ENCODE peak calls at places on chromosomes 3 and 15, in six cellular contexts. E is brain microvascular endothelial cell; S is lower lobe of right lung; J is CD8-positive, alpha-beta T cell; R is ovary; B is mesenchymal stem cell. Z is an unnamed sample.

GRCh38 chr3:102024270-102024904 is 175.1 kb downstream of the NFKBIZ start:
- DNase-seq in E (no peak), S (no peak), J (no peak), R (no peak), B (no peak), Z (no peak)

GRCh38 chr3:190301591-190301990 is 20.7 kb downstream of the CLDN1 start:
- DNase-seq in E (no peak), S (no peak), J (no peak), R (no peak), B (no peak), Z (no peak)

GRCh38 chr15:86863226-86863915 is 783.7 kb downstream of the AGBL1 start:
- DNase-seq in E (peak), S (no peak), J (no peak), R (no peak), B (peak), Z (peak)

GRCh38 chr3:169886671-169887070 is 16.9 kb upstream of the LRRC31 start:
- DNase-seq in E (no peak), S (peak), J (no peak), R (peak), B (no peak), Z (no peak)

GRCh38 chr3:151901282-151901945 is 28.0 kb downstream of the SUCNR1 start:
- DNase-seq in E (no peak), S (no peak), J (no peak), R (no peak), B (peak), Z (no peak)

GRCh38 chr15:74433592-74434259 is at the start of gene SEMA7A:
- DNase-seq in E (peak), S (peak), J (peak), R (peak), B (peak), Z (peak)

GRCh38 chr3:156472150-156472549 is 82.8 kb downstream of the SSR3 start:
- DNase-seq in E (no peak), S (no peak), J (no peak), R (no peak), B (no peak), Z (no peak)

GRCh38 chr3:153246805-153247204 is 84.8 kb downstream of the RAP2B start:
- DNase-seq in E (no peak), S (no peak), J (no peak), R (no peak), B (peak), Z (no peak)

GRCh38 chr3:42658771-42659390 is 5.4 kb downstream of the ZBTB47 start:
- DNase-seq in E (no peak), S (no peak), J (no peak), R (no peak), B (no peak), Z (no peak)

GRCh38 chr3:185502987-185503386 is 4.2 kb upstream of the TMEM41A start:
- DNase-seq in E (no peak), S (no peak), J (no peak), R (no peak), B (no peak), Z (no peak)

GRCh38 chr15:89017370-89018066 is 70.7 kb upstream of the ABHD2 start:
- DNase-seq in E (peak), S (peak), J (peak), R (peak), B (peak), Z (peak)

GRCh38 chr3:56775931-56776461 is 25.8 kb downstream of the ARHGEF3 start:
- DNase-seq in E (no peak), S (no peak), J (no peak), R (no peak), B (peak), Z (no peak)

GRCh38 chr15:63212050-63212973 is 22.9 kb downstream of the RAB8B start:
- DNase-seq in E (peak), S (no peak), J (no peak), R (no peak), B (no peak), Z (no peak)

GRCh38 chr15:63060699-63061098 is 18.2 kb downstream of the TPM1 start:
- DNase-seq in E (no peak), S (no peak), J (no peak), R (no peak), B (peak), Z (no peak)

GRCh38 chr15:58463815-58464697 is 32.3 kb downstream of the LIPC start:
- DNase-seq in E (no peak), S (no peak), J (no peak), R (no peak), B (no peak), Z (no peak)

GRCh38 chr3:102182162-102182561 is 252.7 kb upstream of the ZPLD1 start:
- DNase-seq in E (peak), S (no peak), J (no peak), R (no peak), B (peak), Z (no peak)

GRCh38 chr15:45022871-45023658 is at the start of gene SORD:
- DNase-seq in E (peak), S (peak), J (peak), R (peak), B (peak), Z (peak)

GRCh38 chr15:28182731-28183130 is 83.6 kb upstream of the OCA2 start:
- DNase-seq in E (no peak), S (no peak), J (no peak), R (no peak), B (no peak), Z (no peak)

GRCh38 chr3:195847061-195847950 is 35.6 kb upstream of the MUC4 start:
- DNase-seq in E (peak), S (no peak), J (no peak), R (no peak), B (peak), Z (no peak)

GRCh38 chr3:69082805-69083204 is 1.9 kb upstream of the ARL6IP5 start:
- DNase-seq in E (peak), S (no peak), J (peak), R (no peak), B (peak), Z (no peak)

GRCh38 chr3:23165571-23165970 is 37.6 kb upstream of the UBE2E2 start:
- DNase-seq in E (no peak), S (no peak), J (no peak), R (no peak), B (no peak), Z (no peak)

GRCh38 chr3:69740103-69741021 is 1.1 kb downstream of the MITF start:
- DNase-seq in E (no peak), S (peak), J (no peak), R (peak), B (peak), Z (peak)

GRCh38 chr3:179260949-179261765 is 10.2 kb upstream of the KCNMB3 start:
- DNase-seq in E (peak), S (peak), J (peak), R (peak), B (peak), Z (peak)
- H3K27ac ChIP-seq in E (peak), S (peak), J (peak), R (no peak), B (no peak), Z (no peak)

DNA sequence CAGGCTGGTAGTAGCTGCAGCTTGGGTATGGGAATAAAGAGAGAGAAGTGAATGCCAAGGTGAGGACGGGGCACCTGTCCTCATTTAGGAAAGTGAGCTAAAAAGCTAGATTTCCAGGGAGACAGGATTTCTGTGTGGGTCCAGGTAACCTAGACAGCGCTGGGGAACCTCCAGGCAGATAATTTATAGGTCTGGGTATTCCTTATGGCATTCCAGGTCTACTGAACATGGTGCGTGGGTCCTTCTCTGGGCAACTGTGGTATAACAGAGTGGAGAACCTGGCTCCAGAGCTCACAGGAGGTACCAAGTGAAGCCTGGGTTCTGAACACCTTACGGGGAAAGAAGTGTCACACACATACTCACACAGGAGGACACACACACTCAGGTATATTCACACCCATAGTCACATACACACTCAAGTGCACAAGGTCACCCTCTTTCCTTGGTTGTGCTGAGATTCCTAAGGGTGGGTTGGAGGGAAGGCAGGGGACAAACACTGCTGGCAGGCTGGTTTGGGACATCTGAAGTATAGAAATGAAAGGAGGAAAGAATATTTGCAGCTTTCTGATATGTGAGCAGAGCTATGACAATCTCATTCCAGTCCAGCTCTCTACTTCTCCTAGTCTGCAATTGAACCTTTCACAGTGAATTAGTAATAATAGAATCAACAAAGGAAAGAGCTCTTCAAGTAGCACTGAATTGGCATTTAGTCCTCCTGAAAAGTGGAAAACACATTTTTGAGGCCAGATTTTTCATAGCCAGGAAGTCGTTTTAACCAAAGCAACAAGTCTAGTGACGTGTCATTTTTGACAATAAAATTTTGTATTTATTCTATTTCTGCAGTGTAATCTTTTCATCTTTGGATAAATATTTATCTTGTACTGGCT is 37.4 kb upstream of the ITGA11 start:
- DNase-seq in E (no peak), S (no peak), J (no peak), R (no peak), B (no peak), Z (no peak)
- H3K27ac ChIP-seq in E (peak), S (peak), J (no peak), R (no peak), B (no peak), Z (no peak)

GRCh38 chr15:40593588-40594428 is at the start of gene KNL1:
- DNase-seq in E (peak), S (peak), J (peak), R (peak), B (peak), Z (peak)

GRCh38 chr15:40597024-40597423 is 3.0 kb downstream of the KNL1 start:
- DNase-seq in E (no peak), S (no peak), J (no peak), R (no peak), B (no peak), Z (no peak)

GRCh38 chr15:40595773-40596172 is 1.7 kb downstream of the KNL1 start:
- DNase-seq in E (no peak), S (no peak), J (no peak), R (no peak), B (no peak), Z (no peak)

GRCh38 chr15:40594429-40594836 is 384 bp downstream of the KNL1 start:
- DNase-seq in E (peak), S (peak), J (no peak), R (no peak), B (peak), Z (peak)

DNA sequence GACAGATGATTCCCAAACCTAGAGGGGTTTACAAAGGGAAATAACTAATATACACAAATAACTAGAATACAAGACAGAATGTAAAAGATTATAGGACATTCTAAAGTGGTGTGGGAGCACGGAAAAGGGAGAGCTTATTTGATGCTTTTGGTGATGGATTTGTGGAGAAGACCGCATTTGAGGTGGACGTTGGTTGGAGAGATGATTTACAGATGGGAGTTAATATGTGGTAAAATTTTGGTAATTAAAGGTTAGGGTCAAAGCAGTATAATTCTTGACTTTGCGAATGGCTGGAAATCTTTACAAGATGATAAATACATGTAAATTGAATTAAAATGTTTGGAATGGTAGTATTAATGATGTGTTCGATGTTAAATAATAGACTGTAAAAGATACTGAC is 1.2 kb downstream of the KNL1 start:
- DNase-seq in E (no peak), S (no peak), J (no peak), R (no peak), B (no peak), Z (no peak)
- H3K27ac ChIP-seq in E (no peak), S (no peak), J (no peak), R (no peak), B (no peak), Z (peak)

DNA sequence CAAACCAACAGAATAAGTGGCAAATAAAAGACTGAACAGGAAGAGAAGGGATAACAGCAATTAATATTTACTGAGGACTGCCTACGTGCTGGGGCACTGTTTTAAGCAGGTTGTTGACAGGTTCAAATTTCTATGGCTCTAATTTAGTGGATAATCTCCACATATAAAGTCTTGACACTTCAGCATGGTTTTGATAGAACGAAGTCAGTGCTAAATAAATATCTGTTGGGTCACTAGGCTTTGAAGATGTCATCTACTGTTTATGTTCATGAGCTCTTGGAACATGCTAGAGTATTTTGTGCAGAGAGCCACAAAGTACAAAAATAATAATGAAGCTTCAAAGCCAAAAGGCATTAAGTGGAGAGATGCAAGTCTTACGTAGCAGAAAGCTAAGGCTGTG is 74.0 kb downstream of the SFMBT1 start:
- DNase-seq in E (no peak), S (no peak), J (no peak), R (no peak), B (no peak), Z (no peak)
- H3K27ac ChIP-seq in E (no peak), S (no peak), J (no peak), R (no peak), B (no peak), Z (no peak)

GRCh38 chr3:66989860-66990696 is 8.0 kb upstream of the KBTBD8 start:
- DNase-seq in E (no peak), S (no peak), J (no peak), R (no peak), B (no peak), Z (no peak)
- H3K27ac ChIP-seq in E (no peak), S (no peak), J (no peak), R (no peak), B (no peak), Z (no peak)

GRCh38 chr3:48687220-48687678 is 1.5 kb upstream of the NCKIPSD start:
- DNase-seq in E (no peak), S (no peak), J (no peak), R (no peak), B (no peak), Z (no peak)
- H3K27ac ChIP-seq in E (no peak), S (no peak), J (no peak), R (no peak), B (peak), Z (peak)

GRCh38 chr3:29334652-29335189 is 53.9 kb downstream of the RBMS3 start:
- DNase-seq in E (no peak), S (no peak), J (no peak), R (no peak), B (no peak), Z (no peak)
- H3K27ac ChIP-seq in E (peak), S (peak), J (no peak), R (peak), B (peak), Z (peak)

Z was measured in RWPE2.